ENCODE peak calls at places on chromosomes 16 and 17, in ten cellular contexts. P is upper lobe of right lung; Q is right lobe of liver; W is progenitor cell of endocrine pancreas; U is astrocyte of the cerebellum; T is CD4-positive, alpha-beta T cell; Z is fibroblast of lung; A is heart left ventricle; K is fibroblast of mammary gland; I is psoas muscle. E is an unnamed sample.

GRCh38 chr16:8469102-8469778 is 121.1 kb downstream of the TMEM114 start:
- DNase-seq in P (no peak), Q (no peak), W (no peak), U (no peak), T (no peak), Z (no peak), A (no peak), K (no peak), I (no peak), E (no peak)

GRCh38 chr17:48543854-48544355 is 1.0 kb downstream of the HOXB2 start:
- DNase-seq in P (no peak), Q (no peak), W (no peak), U (no peak), T (peak), Z (no peak), A (no peak), K (no peak), I (no peak), E (peak)

GRCh38 chr16:46975908-46976470 is 2.5 kb upstream of the DNAJA2 start:
- DNase-seq in P (no peak), Q (no peak), W (no peak), U (no peak), T (no peak), Z (no peak), A (no peak), K (no peak), I (no peak), E (no peak)

GRCh38 chr16:75288596-75289120 is 37.2 kb upstream of the BCAR1 start:
- DNase-seq in P (no peak), Q (no peak), W (no peak), U (no peak), T (peak), Z (no peak), A (no peak), K (no peak), I (no peak), E (no peak)

GRCh38 chr17:47717261-47717697 is 15.8 kb upstream of the TBX21 start:
- DNase-seq in P (no peak), Q (no peak), W (no peak), U (no peak), T (no peak), Z (no peak), A (no peak), K (no peak), I (no peak), E (no peak)

GRCh38 chr17:77644181-77644972 is 314.1 kb upstream of the TNRC6C start:
- DNase-seq in P (no peak), Q (no peak), W (no peak), U (no peak), T (no peak), Z (no peak), A (no peak), K (no peak), I (no peak), E (no peak)

GRCh38 chr17:64662774-64663367 is 764 bp upstream of the SMURF2 start:
- DNase-seq in P (no peak), Q (no peak), W (no peak), U (no peak), T (no peak), Z (no peak), A (no peak), K (no peak), I (no peak), E (no peak)

GRCh38 chr17:21513012-21513570 is 136.9 kb downstream of the KCNJ12 start:
- DNase-seq in P (peak), Q (peak), W (peak), U (peak), T (peak), Z (peak), A (peak), K (peak), I (peak), E (peak)

GRCh38 chr17:47924785-47925676 is 16.3 kb upstream of the PNPO start:
- DNase-seq in P (no peak), Q (no peak), W (no peak), U (no peak), T (no peak), Z (no peak), A (no peak), K (peak), I (peak), E (no peak)

GRCh38 chr16:58426095-58426494 is 33.8 kb downstream of the GINS3 start:
- DNase-seq in P (no peak), Q (no peak), W (no peak), U (no peak), T (peak), Z (no peak), A (peak), K (no peak), I (peak), E (peak)

DNA sequence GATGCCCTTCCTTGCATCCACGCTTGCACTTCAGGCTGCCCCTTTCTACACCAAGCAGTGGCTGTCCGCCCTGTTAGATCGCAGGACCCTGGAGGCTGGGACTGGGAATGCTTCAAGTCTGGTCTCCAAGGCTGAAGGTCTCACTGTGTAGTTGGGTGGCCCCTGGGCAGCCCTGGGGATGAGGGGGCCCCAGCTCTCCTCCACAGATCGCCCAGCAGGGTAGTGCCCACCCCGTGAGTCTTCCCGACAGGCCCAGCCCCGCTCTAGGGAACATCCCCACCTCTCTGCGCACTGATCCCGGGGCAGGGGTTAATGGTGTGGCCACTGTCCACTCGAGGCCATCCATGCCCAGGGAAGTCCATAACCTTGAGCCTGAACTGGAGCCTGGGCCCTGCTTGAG is 10.3 kb downstream of the ZNF213 start:
- DNase-seq in P (no peak), Q (peak), W (no peak), U (no peak), T (no peak), Z (no peak), A (no peak), K (no peak), I (no peak), E (no peak)
- TF ChIP-seq CTCF in P (no peak), Q (no peak), W (no peak), U (no peak), T (no peak), Z (no peak), A (no peak), K (no peak), I (no peak), E (no peak)

GRCh38 chr16:69563605-69564580 is 1.9 kb upstream of the NFAT5 start:
- DNase-seq in P (no peak), Q (no peak), W (no peak), U (no peak), T (peak), Z (peak), A (no peak), K (peak), I (no peak), E (peak)

GRCh38 chr16:69564845-69565610 is 738 bp upstream of the NFAT5 start:
- DNase-seq in P (no peak), Q (no peak), W (no peak), U (no peak), T (no peak), Z (peak), A (no peak), K (no peak), I (no peak), E (no peak)

GRCh38 chr16:69566437-69567030 is 768 bp downstream of the NFAT5 start:
- DNase-seq in P (peak), Q (peak), W (peak), U (no peak), T (no peak), Z (peak), A (peak), K (peak), I (peak), E (peak)

GRCh38 chr16:69567031-69567680 is 1.4 kb downstream of the NFAT5 start:
- DNase-seq in P (no peak), Q (no peak), W (no peak), U (peak), T (no peak), Z (no peak), A (no peak), K (no peak), I (no peak), E (peak)

GRCh38 chr16:69565611-69566436 is at the start of gene NFAT5:
- DNase-seq in P (peak), Q (peak), W (peak), U (peak), T (peak), Z (peak), A (peak), K (peak), I (peak), E (peak)
- TF ChIP-seq CTCF in P (peak), Q (no peak), W (peak), U (no peak), T (no peak), Z (no peak), A (peak), K (no peak), I (peak), E (no peak)

DNA sequence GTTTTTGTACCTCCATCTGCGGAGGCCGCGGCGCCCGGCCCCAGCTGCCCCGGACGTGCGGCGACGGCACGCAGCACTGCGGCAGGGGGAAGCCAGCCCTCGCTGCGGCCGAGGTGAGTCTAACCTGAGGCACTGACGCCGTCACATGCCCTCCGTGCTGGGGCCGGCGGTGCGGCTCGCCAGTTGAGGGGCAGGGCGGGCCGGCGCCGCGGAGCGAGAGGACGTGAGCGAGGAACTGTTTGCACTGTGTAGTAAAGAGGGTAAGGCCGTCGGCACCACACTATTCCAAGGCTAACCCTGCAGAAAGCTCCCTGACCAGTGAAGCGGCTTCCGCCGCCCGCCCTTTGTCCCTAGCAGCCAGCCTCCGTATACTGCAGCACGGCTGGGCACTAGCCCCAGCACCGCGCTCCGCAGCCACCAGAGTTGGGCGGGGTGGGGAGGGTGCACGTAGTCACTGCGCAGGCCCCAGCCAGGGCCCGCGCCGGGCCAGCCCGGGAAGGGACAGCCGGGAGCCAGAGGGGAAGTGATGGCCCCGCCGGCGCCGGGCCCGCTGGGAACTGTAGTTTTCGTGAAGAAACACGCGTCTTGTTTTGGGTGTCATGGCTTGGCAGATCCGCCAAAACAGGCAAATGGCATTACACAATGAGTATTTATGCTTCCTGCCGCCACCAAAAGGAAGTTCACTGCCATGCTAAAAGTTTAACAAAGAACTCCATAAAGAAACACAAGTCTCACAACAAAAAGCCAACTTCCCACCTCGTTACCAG is 580 bp upstream of the KANSL1 start:
- DNase-seq in P (peak), Q (peak), W (peak), U (peak), T (peak), Z (peak), A (peak), K (peak), I (peak), E (peak)
- TF ChIP-seq CTCF in P (peak), Q (peak), W (peak), U (no peak), T (no peak), Z (peak), A (no peak), K (no peak), I (no peak), E (peak)

DNA sequence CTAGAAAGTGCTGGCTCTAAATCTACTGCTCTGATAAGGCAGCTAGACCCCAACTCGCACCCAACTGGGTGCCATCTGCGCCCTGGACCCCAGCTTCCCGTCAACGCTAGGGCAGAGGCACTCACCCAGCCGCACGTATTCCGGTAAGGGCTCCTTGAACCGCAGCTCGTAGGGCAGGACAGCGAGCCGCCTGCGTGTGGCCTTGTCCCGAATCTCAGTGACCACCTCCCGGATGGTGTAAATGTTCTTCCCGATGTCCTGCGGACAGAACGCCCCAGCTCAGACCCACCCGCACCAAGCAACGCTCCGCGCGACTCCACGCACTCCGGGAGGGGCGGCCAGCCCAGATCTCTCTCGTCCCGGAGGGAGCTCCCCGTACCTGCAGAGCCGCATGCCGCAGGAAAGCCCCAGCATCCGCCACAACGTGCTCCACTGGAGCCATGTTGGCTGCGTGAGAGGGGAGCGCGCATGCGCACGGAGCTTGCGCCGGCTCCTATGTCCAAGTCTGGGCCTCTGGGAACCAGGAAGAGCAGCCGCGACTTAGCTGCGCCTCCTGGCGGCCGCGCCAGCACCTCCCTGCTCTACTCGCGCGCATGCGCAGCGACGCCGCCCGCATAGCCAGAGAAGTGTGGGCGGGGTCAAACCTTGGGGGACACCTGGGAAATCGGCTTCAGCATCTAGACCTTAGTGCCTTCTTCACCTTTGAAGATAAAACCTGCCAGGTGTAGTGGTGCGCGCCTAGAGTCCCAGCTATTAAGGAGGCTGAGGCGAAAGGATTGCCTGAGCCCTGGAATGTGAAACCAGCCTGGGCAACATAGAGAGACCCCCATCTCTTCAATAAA is at the start of gene NOB1:
- DNase-seq in P (peak), Q (peak), W (peak), U (peak), T (peak), Z (peak), A (peak), K (peak), I (peak), E (peak)
- TF ChIP-seq CTCF in P (peak), Q (peak), W (peak), U (peak), T (peak), Z (peak), A (peak), K (peak), I (peak), E (peak)

DNA sequence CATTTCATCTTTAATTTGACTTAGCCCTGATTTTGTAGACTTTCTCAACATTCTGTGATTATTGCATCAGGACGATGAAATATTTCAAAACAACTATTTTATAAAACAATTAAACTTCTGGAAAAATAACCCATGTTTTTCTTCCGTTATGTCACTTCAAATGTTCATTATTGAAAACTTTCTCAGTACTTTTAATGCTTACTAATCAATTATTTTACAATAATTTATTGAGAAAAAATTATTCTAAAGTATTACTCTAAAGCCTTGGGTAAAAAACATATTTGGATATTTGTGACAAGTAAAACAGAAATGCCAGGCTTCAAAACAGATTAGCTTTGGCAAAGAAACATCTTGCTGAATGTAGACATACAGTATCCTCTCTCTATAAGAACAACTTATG is 46.3 kb upstream of the DHX40 start:
- DNase-seq in P (no peak), Q (no peak), W (no peak), U (no peak), T (no peak), Z (peak), A (no peak), K (no peak), I (no peak), E (no peak)
- TF ChIP-seq CTCF in P (no peak), Q (no peak), W (no peak), U (no peak), T (no peak), Z (no peak), A (no peak), K (no peak), I (no peak), E (no peak)

E was measured in GM13976.